ENCODE peak calls at places on chromosomes 11 and 22, in six cellular contexts. G is upper lobe of left lung, E is GM12878, D is HepG2, H is A549, O is K562. W is an unnamed sample. For H3K9me3, the result is how much of the 10 kb centered on the place peaks cover.

GRCh38 chr11:72721689-72722049 is 30.5 kb downstream of the ARAP1 start:
- ATAC-seq in G (peak), E (peak), D (no peak), H (no peak), O (no peak), W (no peak)

GRCh38 chr11:19122966-19123615 is 6.1 kb downstream of the ZDHHC13 start:
- ATAC-seq in G (no peak), E (no peak), D (no peak), H (no peak), O (no peak), W (no peak)

GRCh38 chr11:96229354-96229973 is 113.5 kb downstream of the MAML2 start:
- ATAC-seq in G (peak), E (no peak), D (no peak), H (no peak), O (no peak), W (no peak)

GRCh38 chr11:104870910-104871309 is 27.4 kb downstream of the CASP12 start:
- ATAC-seq in G (no peak), E (no peak), D (no peak), H (no peak), O (no peak), W (no peak)

GRCh38 chr22:16608931-16609330 is 16.3 kb upstream of the CCT8L2 start:
- ATAC-seq in G (peak), E (no peak), D (no peak), H (no peak), O (no peak), W (no peak)

GRCh38 chr11:120931057-120931779 is 92.7 kb upstream of the TBCEL start:
- ATAC-seq in G (no peak), E (peak), D (peak), H (no peak), O (no peak), W (no peak)

GRCh38 chr11:123653997-123654565 is 343 bp downstream of the SCN3B start:
- ATAC-seq in G (peak), E (peak), D (peak), H (peak), O (peak), W (peak)

GRCh38 chr11:130911306-130911705 is 5.0 kb downstream of the SNX19 start:
- ATAC-seq in G (no peak), E (no peak), D (no peak), H (no peak), O (no peak), W (no peak)

GRCh38 chr22:30574095-30574981 is at the start of gene GAL3ST1:
- ATAC-seq in G (no peak), E (no peak), D (peak), H (peak), O (no peak), W (no peak)

GRCh38 chr22:27937453-27937852 is 18.4 kb upstream of the PITPNB start:
- ATAC-seq in G (no peak), E (no peak), D (peak), H (peak), O (no peak), W (no peak)

GRCh38 chr22:39316440-39317083 is 2.9 kb downstream of the RPL3 start:
- ATAC-seq in G (peak), E (peak), D (peak), H (peak), O (peak), W (peak)

GRCh38 chr11:121341609-121342008 is 49.0 kb downstream of the SC5D start:
- ATAC-seq in G (no peak), E (peak), D (no peak), H (no peak), O (no peak), W (no peak)

GRCh38 chr11:91397134-91397468 is 827.5 kb upstream of the FAT3 start:
- ATAC-seq in G (no peak), E (no peak), D (no peak), H (peak), O (no peak), W (no peak)

GRCh38 chr11:11864803-11865202 is 23.0 kb downstream of the USP47 start:
- ATAC-seq in G (no peak), E (peak), D (no peak), H (no peak), O (no peak), W (no peak)

GRCh38 chr22:27895600-27895999 is 23.5 kb downstream of the PITPNB start:
- ATAC-seq in G (no peak), E (peak), D (no peak), H (no peak), O (no peak), W (no peak)

GRCh38 chr11:64713031-64713780 is 9.8 kb downstream of the NRXN2 start:
- ATAC-seq in G (peak), E (no peak), D (no peak), H (peak), O (no peak), W (peak)

GRCh38 chr22:27435839-27436581 is 365.5 kb downstream of the MN1 start:
- ATAC-seq in G (peak), E (no peak), D (no peak), H (no peak), O (no peak), W (peak)

GRCh38 chr11:120409655-120410054 is 73.4 kb downstream of the ARHGEF12 start:
- ATAC-seq in G (no peak), E (no peak), D (no peak), H (no peak), O (no peak), W (no peak)

GRCh38 chr11:36487619-36488018 is 22.5 kb downstream of the TRAF6 start:
- ATAC-seq in G (no peak), E (no peak), D (no peak), H (no peak), O (no peak), W (no peak)

GRCh38 chr11:128765571-128766530 is 72.0 kb downstream of the FLI1 start:
- ATAC-seq in G (no peak), E (no peak), D (no peak), H (no peak), O (no peak), W (no peak)

GRCh38 chr22:37419370-37419915 is 7.8 kb downstream of the ELFN2 start:
- ATAC-seq in G (no peak), E (no peak), D (no peak), H (no peak), O (no peak), W (no peak)

GRCh38 chr11:88307749-88308425 is 29.6 kb downstream of the CTSC start:
- ATAC-seq in G (no peak), E (peak), D (no peak), H (no peak), O (no peak), W (no peak)

GRCh38 chr22:50199251-50199721 is 1.5 kb upstream of the SELENOO start:
- ATAC-seq in G (no peak), E (no peak), D (no peak), H (no peak), O (no peak), W (no peak)

GRCh38 chr22:19103881-19104821 is 18.1 kb downstream of the DGCR2 start:
- ATAC-seq in G (peak), E (no peak), D (no peak), H (peak), O (peak), W (no peak)

GRCh38 chr11:35387341-35387982 is 31.9 kb downstream of the SLC1A2 start:
- ATAC-seq in G (peak), E (no peak), D (no peak), H (no peak), O (no peak), W (no peak)

GRCh38 chr22:28402539-28402938 is 277.1 kb downstream of the TTC28 start:
- ATAC-seq in G (no peak), E (peak), D (no peak), H (no peak), O (no peak), W (no peak)

GRCh38 chr22:26517429-26517828 is 5.2 kb upstream of the TFIP11 start:
- ATAC-seq in G (no peak), E (no peak), D (no peak), H (no peak), O (no peak), W (no peak)

GRCh38 chr22:19853879-19854777 is 546 bp downstream of the GNB1L start:
- ATAC-seq in G (peak), E (peak), D (peak), H (no peak), O (peak), W (peak)

GRCh38 chr11:12502950-12503579 is 125.7 kb downstream of the PARVA start:
- ATAC-seq in G (no peak), E (no peak), D (no peak), H (no peak), O (peak), W (no peak)

GRCh38 chr11:17770048-17770652 is 35.6 kb downstream of the KCNC1 start:
- ATAC-seq in G (no peak), E (peak), D (peak), H (no peak), O (peak), W (no peak)

GRCh38 chr11:113147249-113147648 is 167.1 kb upstream of the TTC12 start:
- ATAC-seq in G (no peak), E (no peak), D (no peak), H (no peak), O (no peak), W (no peak)

GRCh38 chr22:38240734-38241252 is 32.0 kb downstream of the TMEM184B start:
- ATAC-seq in G (no peak), E (no peak), D (no peak), H (peak), O (peak), W (peak)

GRCh38 chr11:697028-697491 is 1.4 kb downstream of the TMEM80 start:
- ATAC-seq in G (peak), E (peak), D (no peak), H (no peak), O (no peak), W (peak)

GRCh38 chr22:50702261-50702671 is 29.6 kb downstream of the SHANK3 start:
- ATAC-seq in G (no peak), E (peak), D (no peak), H (no peak), O (no peak), W (no peak)

DNA sequence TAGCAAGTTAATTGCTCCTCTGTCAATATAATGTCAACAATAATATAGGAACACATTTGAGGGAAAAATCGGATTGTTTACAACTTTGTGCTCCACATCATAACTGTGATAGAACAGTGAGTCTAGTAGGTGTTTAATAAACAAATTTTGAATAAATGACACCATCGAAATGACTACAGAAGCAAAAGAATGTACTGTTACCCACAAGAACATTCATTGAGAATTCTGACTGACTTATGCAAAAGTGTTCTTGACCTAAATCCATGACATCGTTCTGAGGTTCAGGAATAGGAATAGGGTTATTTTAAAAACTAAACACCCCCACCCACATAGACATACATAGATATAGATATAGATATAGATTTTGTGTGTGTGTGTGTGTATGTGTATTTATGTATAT is 8.4 kb downstream of the LRRC4C start:
- ATAC-seq in G (no peak), E (no peak), D (no peak), H (no peak), O (no peak), W (no peak)
- TF ChIP-seq EP300 in G (no peak), E (no peak), D (no peak), H (no peak), O (no peak), W (no peak)

GRCh38 chr11:78270993-78271392 is 82.3 kb downstream of the USP35 start:
- ATAC-seq in G (no peak), E (no peak), D (no peak), H (no peak), O (no peak), W (no peak)

GRCh38 chr11:78274739-78275138 is 86.0 kb downstream of the USP35 start:
- ATAC-seq in G (no peak), E (no peak), D (peak), H (no peak), O (no peak), W (no peak)

GRCh38 chr11:78266451-78266850 is 77.7 kb downstream of the USP35 start:
- ATAC-seq in G (no peak), E (no peak), D (no peak), H (no peak), O (no peak), W (no peak)

GRCh38 chr11:78265326-78265725 is 76.6 kb downstream of the USP35 start:
- ATAC-seq in G (no peak), E (no peak), D (no peak), H (no peak), O (no peak), W (no peak)

GRCh38 chr11:78268516-78269410 is 80.0 kb downstream of the USP35 start:
- ATAC-seq in G (peak), E (no peak), D (no peak), H (no peak), O (peak), W (peak)
- H3K27ac ChIP-seq in G (peak), E (no peak), D (no peak), H (no peak), O (peak), W (peak)

GRCh38 chr11:3353066-3353465 is 25.9 kb downstream of the ZNF195 start:
- ATAC-seq in G (no peak), E (no peak), D (no peak), H (no peak), O (no peak), W (no peak)

GRCh38 chr11:3357302-3357701 is 21.6 kb downstream of the ZNF195 start:
- ATAC-seq in G (no peak), E (no peak), D (no peak), H (no peak), O (peak), W (no peak)

GRCh38 chr11:3359092-3359824 is 19.7 kb downstream of the ZNF195 start:
- ATAC-seq in G (no peak), E (no peak), D (no peak), H (peak), O (peak), W (no peak)

GRCh38 chr11:3356858-3357257 is 22.1 kb downstream of the ZNF195 start:
- ATAC-seq in G (no peak), E (no peak), D (no peak), H (no peak), O (no peak), W (no peak)

GRCh38 chr11:3357994-3358676 is 20.8 kb downstream of the ZNF195 start:
- ATAC-seq in G (no peak), E (no peak), D (no peak), H (no peak), O (peak), W (no peak)
- H3K9me3 ChIP-seq in G (half or more), E (under half), D (half or more), H (half or more), O (under half), W (under half)

GRCh38 chr11:43984519-43985385 is 42.3 kb downstream of the C11orf96 start:
- ATAC-seq in G (no peak), E (no peak), D (peak), H (no peak), O (peak), W (no peak)
- TF ChIP-seq EP300 in G (peak), E (no peak), D (no peak), H (no peak), O (no peak), W (no peak)

GRCh38 chr11:32312206-32312817 is 123.0 kb downstream of the WT1 start:
- ATAC-seq in G (peak), E (no peak), D (no peak), H (peak), O (no peak), W (no peak)
- H3K27ac ChIP-seq in G (no peak), E (no peak), D (no peak), H (peak), O (no peak), W (no peak)

GRCh38 chr11:102438311-102439062 is 14.1 kb downstream of the TMEM123 start:
- ATAC-seq in G (no peak), E (no peak), D (peak), H (no peak), O (no peak), W (no peak)
- H3K9me3 ChIP-seq in G (under half), E (under half), D (under half), H (under half), O (under half), W (under half)

GRCh38 chr11:9344046-9344680 is 29.8 kb upstream of the TMEM41B start:
- ATAC-seq in G (no peak), E (no peak), D (peak), H (no peak), O (no peak), W (no peak)
- TF ChIP-seq EP300 in G (no peak), E (no peak), D (no peak), H (no peak), O (no peak), W (no peak)

DNA sequence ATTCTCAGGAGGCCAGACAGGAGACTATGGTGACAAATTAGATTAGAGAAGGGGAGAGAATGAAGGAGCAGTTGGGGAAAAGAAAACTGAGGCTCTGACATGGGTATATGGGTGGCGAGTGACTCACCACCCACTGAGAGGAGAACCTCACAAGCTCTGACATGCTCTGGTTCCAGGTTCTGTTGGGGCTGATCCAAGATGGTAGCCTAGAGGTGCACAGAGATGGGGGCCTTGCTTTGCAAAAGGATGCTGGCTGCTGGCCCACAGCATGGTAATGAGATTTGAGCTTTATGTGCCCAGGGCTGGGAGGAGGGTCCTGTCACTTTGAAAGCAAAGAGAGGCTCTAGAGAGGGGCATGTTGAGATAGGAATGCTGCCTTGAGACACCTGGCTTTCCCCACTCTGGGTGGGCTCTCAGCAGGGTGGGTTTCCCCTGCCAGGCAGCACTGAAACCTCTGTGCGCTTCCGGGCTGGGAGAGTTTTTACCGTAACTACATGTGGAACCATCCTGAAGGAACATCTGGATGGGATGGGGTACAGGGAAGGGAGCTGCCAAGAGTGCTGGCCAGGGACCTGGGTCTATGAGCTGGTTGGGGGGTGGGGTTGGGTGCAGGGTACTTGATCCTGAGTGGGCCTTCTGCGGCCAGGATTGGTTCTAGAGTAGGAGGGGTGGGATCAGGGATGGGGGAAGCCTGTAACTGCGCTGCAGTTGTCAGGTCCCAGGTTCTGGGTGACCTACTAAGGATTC is 1.2 kb upstream of the GRK2 start:
- ATAC-seq in G (no peak), E (no peak), D (no peak), H (no peak), O (no peak), W (no peak)
- H3K27ac ChIP-seq in G (no peak), E (no peak), D (no peak), H (no peak), O (no peak), W (peak)

DNA sequence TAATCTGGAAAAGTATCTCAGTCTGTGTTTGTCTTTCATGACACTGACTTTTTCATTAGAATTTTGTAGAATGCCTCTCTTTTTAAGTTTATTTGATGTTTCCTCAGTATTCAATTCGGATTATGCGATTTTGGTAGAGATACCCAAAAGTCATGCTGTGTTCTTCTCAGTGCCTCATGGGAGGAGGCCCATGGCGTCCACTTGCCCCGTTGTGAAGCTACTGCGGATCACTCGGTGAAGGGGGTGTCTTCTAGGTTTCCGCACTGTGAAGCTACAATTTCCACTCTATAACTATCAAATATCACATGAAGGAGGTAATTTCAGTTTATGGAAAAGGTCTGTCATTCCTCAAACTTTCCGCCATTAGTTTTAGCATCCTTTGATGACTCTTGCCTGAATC is 794.0 kb downstream of the TBC1D22A start:
- ATAC-seq in G (no peak), E (no peak), D (no peak), H (no peak), O (no peak), W (no peak)
- H3K9me3 ChIP-seq in G (under half), E (under half), D (under half), H (under half), O (under half), W (under half)